ENCODE peak calls at places on chromosomes 6 and 20, in five cellular contexts. I is dorsolateral prefrontal cortex, M is thyroid gland, O is osteoblast, W is neural progenitor cell. N is an unnamed sample.

GRCh38 chr6:28980797-28981390 is 24.2 kb downstream of the ZNF311 start:
- DNase-seq in M (peak), W (peak), O (peak), I (no peak), N (peak)

GRCh38 chr6:32194825-32195651 is 2.6 kb upstream of the GPSM3 start:
- DNase-seq in I (no peak), M (no peak), O (peak), W (peak), N (peak)

GRCh38 chr20:57264151-57264792 is 2.2 kb downstream of the BMP7 start:
- DNase-seq in W (peak), M (peak), O (no peak), I (no peak), N (no peak)

GRCh38 chr6:35170166-35170565 is 29.0 kb upstream of the TCP11 start:
- DNase-seq in I (no peak), W (no peak), M (no peak), O (peak), N (no peak)

GRCh38 chr6:12467706-12468670 is 177.8 kb downstream of the EDN1 start:
- DNase-seq in M (no peak), O (peak), I (no peak), W (no peak), N (no peak)

GRCh38 chr6:136550330-136551071 is at the start of gene MAP7:
- DNase-seq in W (peak), M (peak), O (peak), I (peak), N (no peak)

GRCh38 chr20:53643031-53643832 is 49.6 kb upstream of the ZNF217 start:
- DNase-seq in W (no peak), I (no peak), M (no peak), O (peak), N (peak)

GRCh38 chr20:25249198-25249931 is 1.5 kb downstream of the PYGB start:
- DNase-seq in I (no peak), M (peak), O (peak), W (no peak), N (no peak)

GRCh38 chr20:51525241-51526104 is 17.0 kb downstream of the NFATC2 start:
- DNase-seq in W (no peak), I (no peak), M (peak), O (peak), N (no peak)

GRCh38 chr6:147577466-147577865 is 69.0 kb downstream of the SAMD5 start:
- DNase-seq in W (no peak), O (no peak), I (no peak), M (no peak), N (no peak)

GRCh38 chr6:43457643-43458042 is 2.3 kb upstream of the DLK2 start:
- DNase-seq in M (no peak), O (peak), W (no peak), I (no peak), N (no peak)
- TF ChIP-seq CTCF in M (no peak), O (no peak), W (peak), I (no peak), N (no peak)

DNA sequence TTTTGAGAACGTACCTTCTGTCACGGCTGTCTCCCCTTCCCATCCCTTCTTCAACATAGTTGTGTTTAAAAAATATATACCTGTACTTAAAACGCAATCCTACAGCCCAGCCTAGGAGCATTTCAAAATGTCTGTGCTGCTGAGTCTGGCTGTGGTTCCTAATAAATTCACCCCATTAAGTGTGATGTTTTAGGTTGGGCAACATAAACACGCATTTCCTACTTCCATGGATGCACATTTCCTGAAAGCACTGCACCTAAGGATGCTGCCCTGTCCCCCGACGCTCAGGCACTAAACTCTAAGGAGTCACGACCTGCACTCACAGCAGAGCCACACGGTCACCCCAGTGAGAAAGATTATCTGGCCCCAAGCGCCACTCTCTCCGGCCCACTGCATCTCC is 1.2 kb downstream of the REV3L start:
- DNase-seq in O (peak), W (no peak), M (no peak), I (no peak), N (no peak)
- H3K4me3 ChIP-seq in O (peak), W (peak), M (peak), I (peak), N (peak)

GRCh38 chr6:158795516-158795915 is 23.7 kb downstream of the EZR start:
- DNase-seq in M (no peak), W (no peak), O (no peak), I (no peak), N (no peak)

GRCh38 chr6:158797331-158798202 is 21.6 kb downstream of the EZR start:
- DNase-seq in M (no peak), O (peak), I (no peak), W (no peak), N (peak)

GRCh38 chr6:158796353-158796752 is 22.8 kb downstream of the EZR start:
- DNase-seq in I (no peak), O (no peak), M (no peak), W (no peak), N (no peak)

GRCh38 chr6:158789115-158789917 is 29.9 kb downstream of the EZR start:
- DNase-seq in O (no peak), I (no peak), W (no peak), M (peak), N (no peak)

GRCh38 chr6:158793432-158793831 is 25.7 kb downstream of the EZR start:
- DNase-seq in W (peak), M (no peak), I (no peak), O (peak), N (peak)
- H3K27ac ChIP-seq in W (no peak), M (no peak), I (no peak), O (no peak), N (no peak)

GRCh38 chr6:152094276-152094675 is 286.8 kb downstream of the ESR1 start:
- DNase-seq in W (no peak), I (no peak), M (no peak), O (no peak), N (no peak)

GRCh38 chr6:152098683-152099082 is 291.2 kb downstream of the ESR1 start:
- DNase-seq in M (no peak), O (no peak), W (no peak), I (no peak), N (no peak)

GRCh38 chr6:152094992-152095592 is 287.6 kb downstream of the ESR1 start:
- DNase-seq in I (no peak), O (peak), M (peak), W (no peak), N (peak)

GRCh38 chr6:152099816-152100618 is 292.5 kb downstream of the ESR1 start:
- DNase-seq in I (no peak), O (no peak), M (no peak), W (no peak), N (no peak)

GRCh38 chr6:152096863-152097496 is 289.5 kb downstream of the ESR1 start:
- DNase-seq in O (peak), W (no peak), I (no peak), M (no peak), N (peak)
- TF ChIP-seq CTCF in O (peak), W (no peak), I (no peak), M (no peak), N (peak)

GRCh38 chr6:151240036-151240685 is 394 bp downstream of the AKAP12 start:
- DNase-seq in W (peak), O (peak), M (peak), I (peak), N (peak)
- H3K4me3 ChIP-seq in W (peak), O (peak), M (peak), I (peak), N (peak)

GRCh38 chr6:41545174-41545702 is 943 bp upstream of the FOXP4 start:
- DNase-seq in W (no peak), I (no peak), O (peak), M (no peak), N (no peak)
- H3K27ac ChIP-seq in W (no peak), I (no peak), O (no peak), M (peak), N (no peak)

N was measured in brain microvascular endothelial cell.